ENCODE peak calls at places on chromosomes 6 and 20, in five cellular contexts. One of them, this sample, is unnamed.

GRCh38 chr6:73299171-73300073 is 36.4 kb upstream of the KHDC1 start:
- DNase-seq in CD8-positive, alpha-beta T cell: no peak
- DNase-seq in transverse colon: no peak
- DNase-seq in CD8-positive, alpha-beta memory T cell: no peak
- DNase-seq in hepatocyte: no peak
- DNase-seq in this sample: no peak

GRCh38 chr6:51473996-51474975 is 613.1 kb downstream of the PKHD1 start:
- DNase-seq in CD8-positive, alpha-beta T cell: no peak
- DNase-seq in transverse colon: no peak
- DNase-seq in CD8-positive, alpha-beta memory T cell: no peak
- DNase-seq in hepatocyte: no peak
- DNase-seq in this sample: no peak

GRCh38 chr6:88780714-88781389 is 182.6 kb downstream of the RNGTT start:
- DNase-seq in CD8-positive, alpha-beta T cell: peak; percentile 33
- DNase-seq in transverse colon: peak; percentile 37
- DNase-seq in CD8-positive, alpha-beta memory T cell: peak; percentile 22
- DNase-seq in hepatocyte: peak; percentile 78
- DNase-seq in this sample: peak; percentile 3

GRCh38 chr20:42708261-42708660 is 481.4 kb downstream of the PTPRT start:
- DNase-seq in CD8-positive, alpha-beta T cell: no peak
- DNase-seq in transverse colon: no peak
- DNase-seq in CD8-positive, alpha-beta memory T cell: no peak
- DNase-seq in hepatocyte: no peak
- DNase-seq in this sample: no peak

GRCh38 chr20:50805349-50805684 is 10.5 kb downstream of the BCAS4 start:
- DNase-seq in CD8-positive, alpha-beta T cell: no peak
- DNase-seq in transverse colon: no peak
- DNase-seq in CD8-positive, alpha-beta memory T cell: no peak
- DNase-seq in hepatocyte: no peak
- DNase-seq in this sample: no peak

GRCh38 chr20:50918403-50918802 is 12.8 kb downstream of the ADNP start:
- DNase-seq in CD8-positive, alpha-beta T cell: no peak
- DNase-seq in transverse colon: no peak
- DNase-seq in CD8-positive, alpha-beta memory T cell: no peak
- DNase-seq in hepatocyte: no peak
- DNase-seq in this sample: no peak

GRCh38 chr6:156816505-156816904 is 39.3 kb downstream of the ARID1B start:
- DNase-seq in CD8-positive, alpha-beta T cell: no peak
- DNase-seq in transverse colon: peak; percentile 35
- DNase-seq in CD8-positive, alpha-beta memory T cell: no peak
- DNase-seq in hepatocyte: peak; percentile 46
- DNase-seq in this sample: no peak

GRCh38 chr20:4949833-4950178 is 51.5 kb downstream of the SLC23A2 start:
- DNase-seq in CD8-positive, alpha-beta T cell: no peak
- DNase-seq in transverse colon: no peak
- DNase-seq in CD8-positive, alpha-beta memory T cell: no peak
- DNase-seq in hepatocyte: peak; percentile 42
- DNase-seq in this sample: no peak

GRCh38 chr20:62215020-62215990 is 4.8 kb downstream of the HRH3 start:
- DNase-seq in CD8-positive, alpha-beta T cell: no peak
- DNase-seq in transverse colon: no peak
- DNase-seq in CD8-positive, alpha-beta memory T cell: no peak
- DNase-seq in hepatocyte: no peak
- DNase-seq in this sample: no peak

GRCh38 chr6:41257369-41258195 is 28.9 kb downstream of the TREM1 start:
- DNase-seq in CD8-positive, alpha-beta T cell: no peak
- DNase-seq in transverse colon: peak; percentile 24
- DNase-seq in CD8-positive, alpha-beta memory T cell: no peak
- DNase-seq in hepatocyte: peak; percentile 56
- DNase-seq in this sample: no peak

GRCh38 chr6:21045135-21045616 is 510.9 kb downstream of the CDKAL1 start:
- DNase-seq in CD8-positive, alpha-beta T cell: no peak
- DNase-seq in transverse colon: no peak
- DNase-seq in CD8-positive, alpha-beta memory T cell: no peak
- DNase-seq in hepatocyte: no peak
- DNase-seq in this sample: no peak

GRCh38 chr6:37391100-37391499 is 37.3 kb downstream of the RNF8 start:
- DNase-seq in CD8-positive, alpha-beta T cell: no peak
- DNase-seq in transverse colon: no peak
- DNase-seq in CD8-positive, alpha-beta memory T cell: no peak
- DNase-seq in hepatocyte: no peak
- DNase-seq in this sample: no peak

GRCh38 chr6:74605942-74606341 is 599.9 kb downstream of the COL12A1 start:
- DNase-seq in CD8-positive, alpha-beta T cell: no peak
- DNase-seq in transverse colon: no peak
- DNase-seq in CD8-positive, alpha-beta memory T cell: no peak
- DNase-seq in hepatocyte: no peak
- DNase-seq in this sample: no peak

GRCh38 chr6:50845499-50846108 is 26.9 kb downstream of the TFAP2B start:
- DNase-seq in CD8-positive, alpha-beta T cell: no peak
- DNase-seq in transverse colon: no peak
- DNase-seq in CD8-positive, alpha-beta memory T cell: no peak
- DNase-seq in hepatocyte: no peak
- DNase-seq in this sample: no peak

GRCh38 chr20:24470782-24471582 is 1.6 kb downstream of the SYNDIG1 start:
- DNase-seq in CD8-positive, alpha-beta T cell: no peak
- DNase-seq in transverse colon: no peak
- DNase-seq in CD8-positive, alpha-beta memory T cell: no peak
- DNase-seq in hepatocyte: no peak
- DNase-seq in this sample: no peak

GRCh38 chr20:45545754-45546453 is 1.3 kb downstream of the EPPIN start:
- DNase-seq in CD8-positive, alpha-beta T cell: no peak
- DNase-seq in transverse colon: no peak
- DNase-seq in CD8-positive, alpha-beta memory T cell: no peak
- DNase-seq in hepatocyte: peak; percentile 40
- DNase-seq in this sample: no peak

GRCh38 chr6:163186527-163186926 is 228.0 kb upstream of the QKI start:
- DNase-seq in CD8-positive, alpha-beta T cell: no peak
- DNase-seq in transverse colon: no peak
- DNase-seq in CD8-positive, alpha-beta memory T cell: no peak
- DNase-seq in hepatocyte: no peak
- DNase-seq in this sample: no peak

GRCh38 chr20:3781153-3781910 is at the start of gene SPEF1:
- DNase-seq in CD8-positive, alpha-beta T cell: no peak
- DNase-seq in transverse colon: peak; percentile 79
- DNase-seq in CD8-positive, alpha-beta memory T cell: no peak
- DNase-seq in hepatocyte: peak; percentile 93
- DNase-seq in this sample: peak; percentile 65

GRCh38 chr6:28944412-28945006 is 20.7 kb upstream of the TRIM27 start:
- DNase-seq in CD8-positive, alpha-beta T cell: peak; percentile 53
- DNase-seq in transverse colon: peak; percentile 55
- DNase-seq in CD8-positive, alpha-beta memory T cell: peak; percentile 27
- DNase-seq in hepatocyte: peak; percentile 88
- DNase-seq in this sample: no peak

GRCh38 chr6:146481527-146481926 is 62.1 kb upstream of the RAB32 start:
- DNase-seq in CD8-positive, alpha-beta T cell: no peak
- DNase-seq in transverse colon: no peak
- DNase-seq in CD8-positive, alpha-beta memory T cell: no peak
- DNase-seq in hepatocyte: no peak
- DNase-seq in this sample: no peak

GRCh38 chr20:33407796-33408195 is 6.5 kb upstream of the CDK5RAP1 start:
- DNase-seq in CD8-positive, alpha-beta T cell: no peak
- DNase-seq in transverse colon: no peak
- DNase-seq in CD8-positive, alpha-beta memory T cell: no peak
- DNase-seq in hepatocyte: no peak
- DNase-seq in this sample: no peak

GRCh38 chr6:131116755-131117360 is 18.4 kb upstream of the AKAP7 start:
- DNase-seq in CD8-positive, alpha-beta T cell: no peak
- DNase-seq in transverse colon: no peak
- DNase-seq in CD8-positive, alpha-beta memory T cell: no peak
- DNase-seq in hepatocyte: peak; percentile 50
- DNase-seq in this sample: no peak

GRCh38 chr6:131909408-131910218 is 41.6 kb downstream of the CCN2 start:
- DNase-seq in CD8-positive, alpha-beta T cell: peak; percentile 60
- DNase-seq in transverse colon: peak; percentile 89
- DNase-seq in CD8-positive, alpha-beta memory T cell: peak; percentile 62
- DNase-seq in hepatocyte: peak; percentile 86
- DNase-seq in this sample: peak; percentile 54

GRCh38 chr6:112710710-112711109 is 363.6 kb downstream of the RFPL4B start:
- DNase-seq in CD8-positive, alpha-beta T cell: no peak
- DNase-seq in transverse colon: no peak
- DNase-seq in CD8-positive, alpha-beta memory T cell: no peak
- DNase-seq in hepatocyte: no peak
- DNase-seq in this sample: no peak

GRCh38 chr6:42898891-42899361 is 16.9 kb upstream of the PTCRA start:
- DNase-seq in CD8-positive, alpha-beta T cell: peak; percentile 62
- DNase-seq in transverse colon: peak; percentile 71
- DNase-seq in CD8-positive, alpha-beta memory T cell: peak; percentile 63
- DNase-seq in hepatocyte: peak; percentile 84
- DNase-seq in this sample: no peak

GRCh38 chr6:112218563-112218962 is 35.8 kb downstream of the LAMA4 start:
- DNase-seq in CD8-positive, alpha-beta T cell: no peak
- DNase-seq in transverse colon: no peak
- DNase-seq in CD8-positive, alpha-beta memory T cell: no peak
- DNase-seq in hepatocyte: no peak
- DNase-seq in this sample: no peak

GRCh38 chr6:152225231-152225934 is 411.8 kb downstream of the SYNE1 start:
- DNase-seq in CD8-positive, alpha-beta T cell: no peak
- DNase-seq in transverse colon: no peak
- DNase-seq in CD8-positive, alpha-beta memory T cell: no peak
- DNase-seq in hepatocyte: no peak
- DNase-seq in this sample: no peak

GRCh38 chr20:51573576-51574243 is 31.2 kb upstream of the NFATC2 start:
- DNase-seq in CD8-positive, alpha-beta T cell: no peak
- DNase-seq in transverse colon: no peak
- DNase-seq in CD8-positive, alpha-beta memory T cell: no peak
- DNase-seq in hepatocyte: no peak
- DNase-seq in this sample: no peak

GRCh38 chr6:104526383-104526782 is 333.3 kb downstream of the HACE1 start:
- DNase-seq in CD8-positive, alpha-beta T cell: no peak
- DNase-seq in transverse colon: no peak
- DNase-seq in CD8-positive, alpha-beta memory T cell: no peak
- DNase-seq in hepatocyte: peak; percentile 57
- DNase-seq in this sample: no peak

GRCh38 chr6:165725201-165725600 is 62.2 kb upstream of the PDE10A start:
- DNase-seq in CD8-positive, alpha-beta T cell: no peak
- DNase-seq in transverse colon: no peak
- DNase-seq in CD8-positive, alpha-beta memory T cell: no peak
- DNase-seq in hepatocyte: no peak
- DNase-seq in this sample: no peak

GRCh38 chr6:165574770-165575549 is 88.1 kb downstream of the PDE10A start:
- DNase-seq in CD8-positive, alpha-beta T cell: no peak
- DNase-seq in transverse colon: no peak
- DNase-seq in CD8-positive, alpha-beta memory T cell: no peak
- DNase-seq in hepatocyte: no peak
- DNase-seq in this sample: no peak

GRCh38 chr6:32949113-32949512 is 3.8 kb downstream of the HLA-DMA start:
- DNase-seq in CD8-positive, alpha-beta T cell: no peak
- DNase-seq in transverse colon: no peak
- DNase-seq in CD8-positive, alpha-beta memory T cell: no peak
- DNase-seq in hepatocyte: no peak
- DNase-seq in this sample: no peak
- H3K4me1 ChIP-seq in CD8-positive, alpha-beta T cell: peaks cover 42% of the 10 kb centered on the region
- H3K4me1 ChIP-seq in transverse colon: peaks cover 4% of the 10 kb centered on the region
- H3K4me1 ChIP-seq in CD8-positive, alpha-beta memory T cell: peaks cover 36% of the 10 kb centered on the region
- H3K4me1 ChIP-seq in hepatocyte: no peaks in the 10 kb centered on the region
- H3K4me1 ChIP-seq in this sample: no peaks in the 10 kb centered on the region

GRCh38 chr6:91534614-91535013 is 947.7 kb upstream of the MAP3K7 start:
- DNase-seq in CD8-positive, alpha-beta T cell: no peak
- DNase-seq in transverse colon: no peak
- DNase-seq in CD8-positive, alpha-beta memory T cell: no peak
- DNase-seq in hepatocyte: no peak
- DNase-seq in this sample: no peak

GRCh38 chr6:91539451-91539850 is 952.6 kb upstream of the MAP3K7 start:
- DNase-seq in CD8-positive, alpha-beta T cell: no peak
- DNase-seq in transverse colon: no peak
- DNase-seq in CD8-positive, alpha-beta memory T cell: no peak
- DNase-seq in hepatocyte: no peak
- DNase-seq in this sample: no peak

DNA sequence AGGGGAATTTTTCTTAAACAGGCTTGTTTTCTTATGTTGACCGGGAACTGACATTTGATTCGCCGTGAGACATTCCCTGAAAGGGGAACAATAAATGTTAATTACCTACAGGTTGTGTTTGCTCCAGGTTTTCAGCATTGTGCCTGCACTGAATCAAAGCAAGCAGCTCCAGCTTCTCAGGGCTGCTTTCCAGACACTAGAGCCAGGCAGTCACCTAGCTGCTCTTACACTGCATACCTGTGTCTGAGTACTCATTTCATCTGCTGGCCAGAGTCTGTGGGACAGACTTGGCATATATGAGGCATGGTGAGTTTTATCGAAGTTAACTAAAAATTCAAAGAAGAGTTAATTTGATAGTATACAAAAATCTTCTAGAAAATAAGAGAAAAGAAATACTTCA is 951.8 kb upstream of the MAP3K7 start:
- DNase-seq in CD8-positive, alpha-beta T cell: no peak
- DNase-seq in transverse colon: no peak
- DNase-seq in CD8-positive, alpha-beta memory T cell: no peak
- DNase-seq in hepatocyte: no peak
- DNase-seq in this sample: no peak
- H3K4me1 ChIP-seq in CD8-positive, alpha-beta T cell: no peaks in the 10 kb centered on the region
- H3K4me1 ChIP-seq in transverse colon: no peaks in the 10 kb centered on the region
- H3K4me1 ChIP-seq in CD8-positive, alpha-beta memory T cell: no peaks in the 10 kb centered on the region
- H3K4me1 ChIP-seq in hepatocyte: no peaks in the 10 kb centered on the region
- H3K4me1 ChIP-seq in this sample: no peaks in the 10 kb centered on the region

GRCh38 chr6:3423439-3424184 is 33.2 kb downstream of the SLC22A23 start:
- DNase-seq in CD8-positive, alpha-beta T cell: no peak
- DNase-seq in transverse colon: no peak
- DNase-seq in CD8-positive, alpha-beta memory T cell: no peak
- DNase-seq in hepatocyte: no peak
- DNase-seq in this sample: no peak
- H3K4me1 ChIP-seq in CD8-positive, alpha-beta T cell: no peaks in the 10 kb centered on the region
- H3K4me1 ChIP-seq in transverse colon: peaks cover 2% of the 10 kb centered on the region
- H3K4me1 ChIP-seq in CD8-positive, alpha-beta memory T cell: no peaks in the 10 kb centered on the region
- H3K4me1 ChIP-seq in hepatocyte: peaks cover 12% of the 10 kb centered on the region
- H3K4me1 ChIP-seq in this sample: no peaks in the 10 kb centered on the region

DNA sequence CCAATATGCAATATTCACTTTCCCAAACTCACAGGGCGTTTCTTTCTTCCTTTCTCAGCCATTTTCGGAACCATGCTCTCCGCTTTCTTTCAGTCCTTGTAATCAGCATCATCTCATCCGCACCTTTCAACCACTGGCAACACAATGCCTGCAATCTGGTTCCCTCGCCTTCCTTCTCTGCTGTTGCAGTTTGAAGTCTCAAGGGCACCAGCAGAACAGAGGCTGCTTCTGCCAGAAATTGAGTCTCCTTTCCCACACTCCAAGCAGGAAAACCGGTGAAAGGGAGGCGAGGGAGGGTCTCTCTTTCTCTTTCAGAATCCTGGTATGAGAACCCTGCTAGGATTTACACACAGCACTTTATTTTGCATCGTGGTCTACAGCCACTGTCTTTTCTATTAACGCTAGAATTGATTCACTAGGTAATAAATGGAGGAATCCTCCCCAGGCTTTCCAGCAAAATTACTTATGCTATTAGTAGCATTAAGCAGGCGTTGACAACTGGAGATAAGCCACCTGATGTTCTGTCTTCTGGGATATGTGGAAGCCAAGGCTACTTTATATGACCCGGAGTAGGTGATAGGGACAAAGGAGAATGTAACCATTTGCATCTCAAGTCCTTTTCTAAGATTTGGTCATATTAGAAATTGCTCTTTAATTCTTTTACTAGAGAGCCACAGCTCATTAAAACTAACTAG is 62.2 kb upstream of the FAM184A start:
- DNase-seq in CD8-positive, alpha-beta T cell: no peak
- DNase-seq in transverse colon: no peak
- DNase-seq in CD8-positive, alpha-beta memory T cell: no peak
- DNase-seq in hepatocyte: no peak
- DNase-seq in this sample: no peak
- H3K4me1 ChIP-seq in CD8-positive, alpha-beta T cell: no peaks in the 10 kb centered on the region
- H3K4me1 ChIP-seq in transverse colon: no peaks in the 10 kb centered on the region
- H3K4me1 ChIP-seq in CD8-positive, alpha-beta memory T cell: no peaks in the 10 kb centered on the region
- H3K4me1 ChIP-seq in hepatocyte: peaks cover 26% of the 10 kb centered on the region
- H3K4me1 ChIP-seq in this sample: peaks cover 21% of the 10 kb centered on the region

This sample was measured in thoracic aorta.